ENCODE peak calls at places on chromosomes 5 and 9, in four cellular contexts. One of them, this sample, is unnamed. For H3K4me1, the result is how much of the 10 kb centered on the place peaks cover.

GRCh38 chr5:154966081-154966841 is 25.4 kb downstream of the MRPL22 start:
- ATAC-seq in left lung: peak
- ATAC-seq in psoas muscle: no peak
- ATAC-seq in A549: no peak
- ATAC-seq in this sample: no peak

GRCh38 chr5:117102591-117102990 is 528.0 kb upstream of the SEMA6A start:
- ATAC-seq in left lung: no peak
- ATAC-seq in psoas muscle: no peak
- ATAC-seq in A549: no peak
- ATAC-seq in this sample: no peak

GRCh38 chr5:128472032-128472431 is 66.0 kb downstream of the FBN2 start:
- ATAC-seq in left lung: no peak
- ATAC-seq in psoas muscle: no peak
- ATAC-seq in A549: no peak
- ATAC-seq in this sample: no peak

GRCh38 chr9:105877719-105878118 is 183.4 kb downstream of the TMEM38B start:
- ATAC-seq in left lung: no peak
- ATAC-seq in psoas muscle: no peak
- ATAC-seq in A549: no peak
- ATAC-seq in this sample: no peak

GRCh38 chr5:41695920-41696582 is 174.2 kb downstream of the OXCT1 start:
- ATAC-seq in left lung: no peak
- ATAC-seq in psoas muscle: no peak
- ATAC-seq in A549: peak
- ATAC-seq in this sample: no peak

GRCh38 chr5:124034963-124035362 is 523.0 kb downstream of the CSNK1G3 start:
- ATAC-seq in left lung: no peak
- ATAC-seq in psoas muscle: no peak
- ATAC-seq in A549: no peak
- ATAC-seq in this sample: no peak

GRCh38 chr9:81411961-81412360 is 277.4 kb downstream of the TLE1 start:
- ATAC-seq in left lung: no peak
- ATAC-seq in psoas muscle: no peak
- ATAC-seq in A549: no peak
- ATAC-seq in this sample: no peak

GRCh38 chr5:123530728-123531127 is 18.8 kb downstream of the CSNK1G3 start:
- ATAC-seq in left lung: no peak
- ATAC-seq in psoas muscle: no peak
- ATAC-seq in A549: no peak
- ATAC-seq in this sample: no peak

GRCh38 chr9:71202931-71203330 is 81.5 kb upstream of the TRPM3 start:
- ATAC-seq in left lung: no peak
- ATAC-seq in psoas muscle: no peak
- ATAC-seq in A549: no peak
- ATAC-seq in this sample: no peak

GRCh38 chr5:171207256-171207866 is 101.7 kb upstream of the TLX3 start:
- ATAC-seq in left lung: peak
- ATAC-seq in psoas muscle: no peak
- ATAC-seq in A549: peak
- ATAC-seq in this sample: no peak

GRCh38 chr5:170619869-170620268 is 116.0 kb downstream of the KCNIP1 start:
- ATAC-seq in left lung: no peak
- ATAC-seq in psoas muscle: no peak
- ATAC-seq in A549: no peak
- ATAC-seq in this sample: no peak

GRCh38 chr9:114804504-114804903 is 1.3 kb downstream of the TNFSF15 start:
- ATAC-seq in left lung: peak
- ATAC-seq in psoas muscle: no peak
- ATAC-seq in A549: peak
- ATAC-seq in this sample: no peak

GRCh38 chr5:33011803-33012202 is 300.7 kb downstream of the NPR3 start:
- ATAC-seq in left lung: no peak
- ATAC-seq in psoas muscle: no peak
- ATAC-seq in A549: no peak
- ATAC-seq in this sample: no peak

GRCh38 chr5:5304361-5305035 is 118.0 kb upstream of the ICE1 start:
- ATAC-seq in left lung: no peak
- ATAC-seq in psoas muscle: peak
- ATAC-seq in A549: peak
- ATAC-seq in this sample: no peak

GRCh38 chr5:35124932-35125331 is 77.2 kb upstream of the AGXT2 start:
- ATAC-seq in left lung: no peak
- ATAC-seq in psoas muscle: no peak
- ATAC-seq in A549: no peak
- ATAC-seq in this sample: no peak

GRCh38 chr5:76029739-76030138 is 53.4 kb upstream of the SV2C start:
- ATAC-seq in left lung: no peak
- ATAC-seq in psoas muscle: no peak
- ATAC-seq in A549: no peak
- ATAC-seq in this sample: no peak

GRCh38 chr5:40416588-40416987 is 263.1 kb upstream of the PTGER4 start:
- ATAC-seq in left lung: no peak
- ATAC-seq in psoas muscle: no peak
- ATAC-seq in A549: no peak
- ATAC-seq in this sample: no peak

GRCh38 chr5:143582869-143583268 is 179.4 kb upstream of the NR3C1 start:
- ATAC-seq in left lung: peak
- ATAC-seq in psoas muscle: peak
- ATAC-seq in A549: peak
- ATAC-seq in this sample: no peak
- H3K4me3 ChIP-seq in left lung: no peak
- H3K4me3 ChIP-seq in psoas muscle: no peak
- H3K4me3 ChIP-seq in A549: no peak
- H3K4me3 ChIP-seq in this sample: no peak

GRCh38 chr9:129280236-129281231 is 102.5 kb upstream of the IER5L start:
- ATAC-seq in left lung: no peak
- ATAC-seq in psoas muscle: no peak
- ATAC-seq in A549: peak
- ATAC-seq in this sample: no peak
- H3K4me1 ChIP-seq in left lung: under half
- H3K4me1 ChIP-seq in psoas muscle: under half
- H3K4me1 ChIP-seq in A549: under half
- H3K4me1 ChIP-seq in this sample: under half

GRCh38 chr5:102815084-102815483 is 60.0 kb downstream of the PAM start:
- ATAC-seq in left lung: no peak
- ATAC-seq in psoas muscle: no peak
- ATAC-seq in A549: no peak
- ATAC-seq in this sample: no peak
- H3K4me3 ChIP-seq in left lung: no peak
- H3K4me3 ChIP-seq in psoas muscle: no peak
- H3K4me3 ChIP-seq in A549: no peak
- H3K4me3 ChIP-seq in this sample: no peak

GRCh38 chr9:133956520-133957076 is 35.5 kb downstream of the VAV2 start:
- ATAC-seq in left lung: peak
- ATAC-seq in psoas muscle: no peak
- ATAC-seq in A549: peak
- ATAC-seq in this sample: peak
- H3K4me1 ChIP-seq in left lung: half or more
- H3K4me1 ChIP-seq in psoas muscle: under half
- H3K4me1 ChIP-seq in A549: under half
- H3K4me1 ChIP-seq in this sample: under half